ENCODE peak calls at places on chromosomes 3 and 15, in four cellular contexts. O, L, W and A are unnamed samples.

GRCh38 chr15:85925649-85926237 is 131.0 kb upstream of the KLHL25 start:
- DNase-seq in O (no peak), W (no peak), L (no peak), A (no peak)

GRCh38 chr3:94066829-94067470 is 4.1 kb downstream of the NSUN3 start:
- DNase-seq in W (no peak), L (no peak), O (no peak), A (no peak)

GRCh38 chr3:181329024-181329423 is 339.5 kb upstream of the DNAJC19 start:
- DNase-seq in L (no peak), W (no peak), O (no peak), A (no peak)

GRCh38 chr3:31274406-31275024 is 258.2 kb upstream of the STT3B start:
- DNase-seq in L (no peak), W (no peak), O (no peak), A (no peak)

GRCh38 chr3:147397155-147397888 is 9.0 kb downstream of the ZIC4 start:
- DNase-seq in L (no peak), O (no peak), W (no peak), A (no peak)

GRCh38 chr15:66080791-66081475 is 172.6 kb downstream of the MEGF11 start:
- DNase-seq in W (peak), L (no peak), O (no peak), A (peak)

GRCh38 chr15:34582461-34583357 is 742 bp downstream of the GOLGA8B start:
- DNase-seq in O (peak), L (peak), W (peak), A (no peak)

GRCh38 chr3:168678730-168679129 is 583.0 kb upstream of the GOLIM4 start:
- DNase-seq in L (no peak), W (no peak), O (no peak), A (no peak)

GRCh38 chr15:49075876-49076275 is 29.6 kb upstream of the SECISBP2L start:
- DNase-seq in O (no peak), L (no peak), W (no peak), A (no peak)

GRCh38 chr3:94615275-94616065 is 552.6 kb downstream of the NSUN3 start:
- DNase-seq in O (no peak), L (no peak), W (no peak), A (no peak)

GRCh38 chr3:21620511-21621395 is 130.3 kb downstream of the ZNF385D start:
- DNase-seq in O (no peak), L (no peak), W (no peak), A (no peak)

GRCh38 chr3:10725067-10725466 is 91.0 kb upstream of the SLC6A11 start:
- DNase-seq in L (no peak), W (no peak), O (no peak), A (no peak)

GRCh38 chr3:170572665-170573253 is 13.1 kb downstream of the SLC7A14 start:
- DNase-seq in L (no peak), W (no peak), O (no peak), A (no peak)

GRCh38 chr3:192079098-192079497 is 618.1 kb downstream of the PYDC2 start:
- DNase-seq in L (no peak), W (no peak), O (no peak), A (no peak)

GRCh38 chr3:127373701-127374625 is 86.1 kb upstream of the PRR20G start:
- DNase-seq in L (peak), O (peak), W (no peak), A (no peak)

GRCh38 chr3:186365202-186365974 is 3.4 kb upstream of the DGKG start:
- DNase-seq in O (no peak), L (no peak), W (no peak), A (no peak)

GRCh38 chr3:13042932-13043275 is 30.3 kb downstream of the IQSEC1 start:
- DNase-seq in L (no peak), W (peak), O (peak), A (no peak)

GRCh38 chr15:39272901-39273300 is 308.0 kb upstream of the THBS1 start:
- DNase-seq in W (no peak), L (no peak), O (no peak), A (no peak)

GRCh38 chr3:194212869-194213320 is 76.9 kb downstream of the HES1 start:
- DNase-seq in O (no peak), L (no peak), W (peak), A (no peak)

GRCh38 chr3:16441306-16441898 is 72.1 kb downstream of the RFTN1 start:
- DNase-seq in L (no peak), W (peak), O (no peak), A (no peak)

GRCh38 chr3:182597621-182598041 is 195.7 kb upstream of the ATP11B start:
- DNase-seq in W (no peak), O (no peak), L (no peak), A (no peak)

GRCh38 chr15:43187544-43188155 is 2.4 kb downstream of the CCNDBP1 start:
- DNase-seq in W (peak), O (peak), L (peak), A (peak)

GRCh38 chr15:45180648-45181436 is 6.9 kb downstream of the SHF start:
- DNase-seq in W (no peak), L (no peak), O (no peak), A (no peak)

GRCh38 chr3:190034446-190034845 is 86.3 kb downstream of the P3H2 start:
- DNase-seq in O (no peak), W (no peak), L (no peak), A (no peak)

GRCh38 chr15:90087454-90088154 is 14.7 kb downstream of the IDH2 start:
- DNase-seq in W (peak), L (no peak), O (peak), A (peak)

GRCh38 chr3:14047841-14048240 is 76.8 kb downstream of the CHCHD4 start:
- DNase-seq in W (no peak), L (no peak), O (no peak), A (no peak)

GRCh38 chr15:74201656-74202420 is 749 bp downstream of the STRA6 start:
- DNase-seq in L (no peak), O (no peak), W (peak), A (no peak)

GRCh38 chr15:76337739-76338554 is 1.4 kb downstream of the ISL2 start:
- DNase-seq in L (no peak), O (peak), W (peak), A (no peak)

GRCh38 chr3:159950156-159950898 is 38.3 kb upstream of the IL12A start:
- DNase-seq in W (no peak), L (no peak), O (no peak), A (no peak)

GRCh38 chr15:57915827-57916531 is 149.5 kb downstream of the ALDH1A2 start:
- DNase-seq in L (no peak), W (no peak), O (no peak), A (no peak)

GRCh38 chr3:31462050-31462569 is 70.6 kb upstream of the STT3B start:
- DNase-seq in O (no peak), L (no peak), W (no peak), A (peak)

GRCh38 chr3:76561494-76562242 is 478.2 kb upstream of the ROBO2 start:
- DNase-seq in O (no peak), W (no peak), L (no peak), A (no peak)

GRCh38 chr15:68376447-68377060 is 55.4 kb downstream of the ITGA11 start:
- DNase-seq in O (no peak), L (no peak), W (no peak), A (no peak)

GRCh38 chr3:119034256-119035013 is at the start of gene IGSF11:
- DNase-seq in W (peak), O (peak), L (no peak), A (peak)

GRCh38 chr15:57684491-57685184 is 21.9 kb upstream of the POLR2M start:
- DNase-seq in O (no peak), L (no peak), W (no peak), A (no peak)

GRCh38 chr3:58249358-58250092 is 11.9 kb downstream of the ABHD6 start:
- DNase-seq in L (no peak), O (no peak), W (no peak), A (peak)

GRCh38 chr3:103624289-103624688 is 1189.5 kb downstream of the ZPLD1 start:
- DNase-seq in W (no peak), O (no peak), L (no peak), A (no peak)

GRCh38 chr3:55283441-55283925 is 203.6 kb downstream of the WNT5A start:
- DNase-seq in W (no peak), O (no peak), L (no peak), A (no peak)

GRCh38 chr3:71370467-71370866 is 213.1 kb downstream of the FOXP1 start:
- DNase-seq in W (no peak), O (peak), L (no peak), A (no peak)

DNA sequence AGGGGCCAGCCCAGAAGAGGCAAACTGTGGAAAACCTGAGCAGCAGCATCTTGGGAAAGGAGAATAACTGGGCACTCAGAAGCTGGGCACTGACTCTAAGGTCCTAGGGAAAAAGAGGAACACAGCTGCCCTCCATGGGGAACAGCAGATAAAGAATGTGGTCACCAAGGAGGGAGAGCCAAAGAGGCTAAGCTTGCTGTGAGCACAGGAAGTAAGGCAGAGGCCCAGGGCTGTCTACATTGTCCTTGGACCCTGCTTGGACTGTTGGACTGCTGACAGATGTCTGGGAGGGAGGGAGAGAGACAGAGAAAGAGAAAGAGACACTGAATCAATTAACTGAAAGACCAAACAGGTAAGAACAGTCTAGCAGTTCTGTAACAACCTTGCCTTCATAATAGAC is 4.5 kb upstream of the MNS1 start:
- DNase-seq in O (no peak), L (no peak), W (no peak), A (peak)
- TF ChIP-seq ELF1 in O (no peak), L (no peak), W (no peak), A (no peak)

DNA sequence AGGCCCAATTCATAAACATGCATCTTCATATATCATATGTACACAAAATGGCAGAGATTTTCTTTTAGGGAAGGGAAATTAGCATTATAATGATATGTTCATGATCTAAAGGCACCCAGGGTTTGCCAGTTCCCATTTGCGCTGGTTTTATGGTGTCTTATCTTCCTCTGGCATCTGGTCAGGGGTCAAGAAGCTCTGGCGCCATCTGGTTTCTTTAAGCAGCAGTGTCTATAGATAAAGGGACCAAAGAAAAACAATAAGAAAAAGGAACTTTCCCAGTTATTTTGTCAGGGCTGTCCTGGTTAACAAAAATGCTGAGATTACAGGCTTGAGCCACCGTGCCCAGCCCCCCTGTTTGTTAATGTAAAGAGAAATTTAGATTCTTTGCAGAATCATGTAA is 3.3 kb upstream of the DCP1A start:
- DNase-seq in O (peak), W (peak), L (peak), A (peak)
- TF ChIP-seq ELF1 in O (no peak), W (no peak), L (no peak), A (no peak)

DNA sequence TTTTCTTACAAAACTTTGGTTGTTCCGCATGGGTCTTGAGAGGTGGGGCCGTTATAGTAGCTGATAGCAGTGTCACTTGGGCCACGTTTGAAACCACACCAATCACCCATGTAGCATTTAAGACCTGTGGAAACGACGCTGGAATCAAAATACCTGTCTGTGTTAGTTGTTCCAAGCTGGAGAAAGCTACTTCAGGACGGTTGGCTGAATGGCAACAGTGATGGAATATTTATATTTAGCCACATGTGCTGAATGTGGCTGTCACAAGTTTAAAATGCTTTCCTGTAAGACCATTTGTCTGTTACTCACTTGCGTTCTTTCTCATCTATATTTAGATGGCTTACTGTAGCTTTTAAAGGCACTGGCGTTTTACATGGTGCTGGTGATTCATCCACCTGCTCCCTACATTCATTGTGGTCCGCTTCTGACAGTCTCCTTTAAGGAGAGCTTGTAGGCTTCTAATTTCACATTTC is 1.4 kb downstream of the DNAJA4 start:
- DNase-seq in W (no peak), O (no peak), L (no peak), A (no peak)
- TF ChIP-seq ELF1 in W (no peak), O (no peak), L (no peak), A (no peak)

GRCh38 chr15:98996169-98996568 is 11.4 kb downstream of the PGPEP1L start:
- DNase-seq in O (no peak), L (no peak), W (no peak), A (no peak)

GRCh38 chr15:98994892-98995291 is 12.7 kb downstream of the PGPEP1L start:
- DNase-seq in W (no peak), L (no peak), O (no peak), A (no peak)

GRCh38 chr15:98997755-98998154 is 9.8 kb downstream of the PGPEP1L start:
- DNase-seq in O (no peak), W (no peak), L (no peak), A (no peak)

GRCh38 chr15:98997312-98997711 is 10.3 kb downstream of the PGPEP1L start:
- DNase-seq in O (no peak), W (no peak), L (no peak), A (no peak)

GRCh38 chr15:98996619-98997018 is 11.0 kb downstream of the PGPEP1L start:
- DNase-seq in W (no peak), O (no peak), L (no peak), A (no peak)
- TF ChIP-seq ELF1 in W (no peak), O (no peak), L (no peak), A (no peak)

GRCh38 chr3:39637807-39638206 is 170.3 kb downstream of the MOBP start:
- DNase-seq in L (peak), W (no peak), O (peak), A (peak)
- TF ChIP-seq ELF1 in L (no peak), W (no peak), O (no peak), A (no peak)

GRCh38 chr3:142566096-142566495 is 12.4 kb downstream of the ATR start:
- DNase-seq in O (no peak), W (no peak), L (no peak), A (no peak)
- TF ChIP-seq ELF1 in O (no peak), W (no peak), L (no peak), A (no peak)

GRCh38 chr3:196837819-196838420 is 29.8 kb upstream of the SENP5 start:
- DNase-seq in L (peak), O (peak), W (peak), A (peak)
- TF ChIP-seq ELF1 in L (no peak), O (no peak), W (no peak), A (no peak)

GRCh38 chr3:157746391-157746790 is 243.2 kb upstream of the VEPH1 start:
- DNase-seq in W (no peak), L (no peak), O (no peak), A (no peak)
- TF ChIP-seq ELF1 in W (no peak), L (no peak), O (no peak), A (no peak)

GRCh38 chr15:71806452-71806931 is 3.9 kb upstream of the NR2E3 start:
- DNase-seq in L (no peak), O (no peak), W (peak), A (no peak)
- TF ChIP-seq ELF1 in L (no peak), O (no peak), W (no peak), A (no peak)